ENCODE peak calls at places on chromosomes 6 and 20, in eight cellular contexts. D is GM12878, I is GM12864, U is heart left ventricle, Y is nephron progenitor cell, H is pancreas, V is GM12865, K is brain microvascular endothelial cell. E is an unnamed sample.

GRCh38 chr6:139240161-139241010 is 51.4 kb downstream of the TXLNB start:
- DNase-seq in K (peak), I (no peak), D (no peak), Y (no peak), H (peak), U (peak), V (no peak), E (no peak)

GRCh38 chr6:43277643-43278523 is 20.2 kb upstream of the SLC22A7 start:
- DNase-seq in U (no peak), H (no peak), Y (no peak), I (no peak), K (no peak), D (no peak), V (no peak), E (no peak)

GRCh38 chr20:41989935-41990635 is 371.9 kb upstream of the CHD6 start:
- DNase-seq in H (no peak), V (no peak), D (no peak), I (no peak), K (no peak), U (no peak), Y (no peak), E (no peak)

GRCh38 chr6:160221423-160221822 is 37.2 kb downstream of the SLC22A2 start:
- DNase-seq in D (peak), K (no peak), H (no peak), Y (no peak), U (no peak), V (peak), I (no peak), E (no peak)

GRCh38 chr6:111989743-111990142 is 64.2 kb upstream of the CCN6 start:
- DNase-seq in K (no peak), U (no peak), V (peak), H (no peak), I (no peak), D (no peak), Y (no peak), E (no peak)

GRCh38 chr6:124056884-124057283 is 253.2 kb downstream of the NKAIN2 start:
- DNase-seq in D (no peak), K (no peak), H (no peak), V (no peak), U (no peak), Y (no peak), I (no peak), E (no peak)

GRCh38 chr6:2162089-2162465 is 83.3 kb downstream of the GMDS start:
- DNase-seq in Y (no peak), V (no peak), K (no peak), H (no peak), D (no peak), I (no peak), U (no peak), E (no peak)

GRCh38 chr6:160030103-160030502 is 61.2 kb downstream of the IGF2R start:
- DNase-seq in V (no peak), K (peak), H (peak), Y (peak), D (no peak), I (no peak), U (peak), E (no peak)

GRCh38 chr6:62236784-62237183 is 49.2 kb downstream of the KHDRBS2 start:
- DNase-seq in K (no peak), Y (no peak), I (no peak), D (no peak), V (no peak), H (no peak), U (no peak), E (no peak)

GRCh38 chr6:39280247-39280731 is 33.9 kb downstream of the KCNK17 start:
- DNase-seq in V (no peak), U (no peak), D (no peak), H (no peak), K (peak), Y (no peak), I (no peak), E (no peak)

GRCh38 chr20:58144071-58144470 is 84.4 kb downstream of the ANKRD60 start:
- DNase-seq in U (no peak), H (no peak), D (no peak), Y (no peak), I (no peak), V (no peak), K (no peak), E (no peak)

GRCh38 chr6:21048047-21048446 is 513.8 kb downstream of the CDKAL1 start:
- DNase-seq in K (no peak), V (no peak), D (no peak), I (no peak), Y (no peak), U (no peak), H (no peak), E (no peak)

GRCh38 chr6:135087803-135088202 is 33.2 kb upstream of the HBS1L start:
- DNase-seq in U (no peak), Y (no peak), I (no peak), D (no peak), K (no peak), V (no peak), H (peak), E (peak)

GRCh38 chr6:145689529-145689928 is 45.8 kb downstream of the EPM2A start:
- DNase-seq in K (no peak), D (no peak), U (no peak), V (no peak), I (no peak), H (no peak), Y (no peak), E (no peak)

GRCh38 chr20:63321148-63321831 is 28.3 kb downstream of the COL20A1 start:
- DNase-seq in V (no peak), U (peak), I (no peak), Y (no peak), D (no peak), H (no peak), K (no peak), E (peak)

GRCh38 chr6:166739655-166740318 is 112.7 kb upstream of the RPS6KA2 start:
- DNase-seq in U (no peak), I (no peak), V (no peak), H (no peak), Y (no peak), D (no peak), K (no peak), E (no peak)

GRCh38 chr6:149854532-149854931 is 9.6 kb downstream of the LRP11 start:
- DNase-seq in K (no peak), Y (no peak), U (no peak), D (no peak), V (no peak), I (no peak), H (no peak), E (no peak)

GRCh38 chr6:139981810-139982550 is 607.5 kb upstream of the CITED2 start:
- DNase-seq in I (no peak), V (peak), H (no peak), U (peak), D (no peak), K (peak), Y (peak), E (no peak)

GRCh38 chr6:79601020-79601609 is 30.0 kb upstream of the SH3BGRL2 start:
- DNase-seq in V (no peak), U (no peak), D (no peak), I (no peak), K (peak), Y (no peak), H (no peak), E (no peak)

GRCh38 chr6:44667668-44668390 is 280.3 kb downstream of the CDC5L start:
- DNase-seq in D (no peak), U (no peak), Y (peak), I (no peak), K (no peak), V (peak), H (no peak), E (no peak)

GRCh38 chr6:25697537-25698340 is 45.7 kb downstream of the SCGN start:
- DNase-seq in K (no peak), Y (no peak), H (no peak), U (no peak), I (no peak), V (no peak), D (no peak), E (no peak)

GRCh38 chr6:25366785-25367657 is 87.8 kb downstream of the CARMIL1 start:
- DNase-seq in D (peak), U (no peak), I (no peak), H (no peak), V (peak), Y (no peak), K (no peak), E (no peak)

GRCh38 chr6:74607934-74608333 is 597.9 kb downstream of the COL12A1 start:
- DNase-seq in I (no peak), V (no peak), Y (no peak), D (no peak), H (no peak), K (no peak), U (no peak), E (no peak)

GRCh38 chr6:152380993-152381898 is 255.9 kb downstream of the SYNE1 start:
- DNase-seq in U (peak), K (peak), D (no peak), I (no peak), H (peak), Y (peak), V (no peak), E (no peak)

GRCh38 chr6:36839819-36840379 is 655 bp upstream of the CPNE5 start:
- DNase-seq in Y (peak), D (no peak), K (no peak), H (no peak), I (no peak), U (peak), V (peak), E (no peak)
- TF ChIP-seq CTCF in Y (no peak), D (peak), K (peak), H (no peak), I (no peak), U (peak), V (no peak), E (no peak)

GRCh38 chr6:30542915-30543314 is 13.4 kb downstream of the GNL1 start:
- DNase-seq in D (no peak), V (no peak), U (no peak), H (no peak), Y (no peak), K (peak), I (no peak), E (no peak)
- TF ChIP-seq CTCF in D (no peak), V (no peak), U (peak), H (no peak), Y (no peak), K (peak), I (no peak), E (peak)

GRCh38 chr6:107116328-107116892 is 1.1 kb upstream of the BEND3 start:
- DNase-seq in U (no peak), K (peak), V (peak), H (peak), D (no peak), Y (peak), I (no peak), E (no peak)
- TF ChIP-seq CTCF in U (no peak), K (peak), V (no peak), H (no peak), D (no peak), Y (no peak), I (peak), E (no peak)

GRCh38 chr6:156774872-156775405 is 2.2 kb upstream of the ARID1B start:
- DNase-seq in D (no peak), U (no peak), Y (no peak), I (no peak), K (no peak), H (no peak), V (no peak), E (no peak)
- TF ChIP-seq CTCF in D (no peak), U (no peak), Y (no peak), I (no peak), K (peak), H (no peak), V (no peak), E (no peak)

DNA sequence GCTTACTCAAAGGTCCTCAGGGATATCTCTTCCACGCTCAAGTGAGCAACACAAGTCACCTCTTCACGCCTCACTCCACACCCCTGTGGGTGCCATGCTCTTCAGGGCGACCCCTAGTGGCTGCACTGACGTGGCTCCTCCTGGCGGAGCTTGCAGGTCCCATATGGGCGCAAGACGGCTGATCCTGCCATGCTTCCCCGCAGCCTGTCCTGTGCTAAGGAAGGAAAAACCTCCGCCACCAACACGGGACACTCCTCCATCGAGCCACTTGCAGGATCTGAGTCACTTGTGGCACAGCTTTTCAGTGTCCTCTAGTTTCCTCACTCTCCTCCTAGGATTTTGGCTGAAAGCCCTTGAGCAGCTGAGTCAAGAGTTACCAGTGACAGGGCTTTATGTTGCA is 90.7 kb downstream of the KHDC1L start:
- DNase-seq in Y (peak), V (peak), I (peak), K (peak), D (no peak), H (no peak), U (no peak), E (no peak)
- TF ChIP-seq CTCF in Y (peak), V (peak), I (peak), K (peak), D (peak), H (no peak), U (peak), E (peak)

GRCh38 chr20:21767200-21767738 is 61.8 kb downstream of the PAX1 start:
- DNase-seq in I (no peak), U (no peak), Y (no peak), K (no peak), H (no peak), D (no peak), V (no peak), E (no peak)
- TF ChIP-seq CTCF in I (no peak), U (no peak), Y (no peak), K (no peak), H (no peak), D (no peak), V (no peak), E (no peak)

GRCh38 chr20:46708172-46708860 is 1.1 kb upstream of the SLC2A10 start:
- DNase-seq in K (no peak), V (no peak), U (no peak), H (peak), D (no peak), Y (no peak), I (no peak), E (no peak)
- TF ChIP-seq CTCF in K (peak), V (no peak), U (no peak), H (peak), D (peak), Y (peak), I (peak), E (no peak)

DNA sequence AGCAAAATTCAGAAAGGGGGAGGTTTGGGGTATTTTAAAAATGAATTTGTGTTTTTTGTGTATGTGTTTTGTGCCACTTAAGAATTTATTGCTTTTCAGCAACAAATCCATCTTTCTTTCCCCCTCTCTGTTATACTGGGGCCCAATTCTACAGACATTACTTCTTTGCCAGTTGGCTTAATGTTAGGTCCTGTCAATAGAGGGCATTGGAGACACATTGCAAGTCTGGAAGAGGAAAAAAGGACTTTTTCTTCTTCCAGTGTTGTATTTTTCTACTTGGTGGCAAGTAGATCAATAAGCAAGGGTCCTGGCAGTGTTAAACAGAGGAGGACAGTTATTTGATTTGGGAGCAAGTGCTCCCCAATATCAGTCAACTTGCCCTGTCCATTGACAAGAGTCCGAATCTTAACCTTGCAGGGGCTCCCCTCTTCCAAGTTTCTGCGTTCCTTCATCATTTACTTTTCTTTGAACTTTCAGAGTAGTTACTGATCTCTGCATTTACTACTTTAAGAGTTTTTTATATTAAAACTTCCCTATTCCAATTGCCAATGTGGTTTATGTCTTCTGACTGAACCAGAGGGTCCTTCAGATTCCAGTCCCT is 23.4 kb downstream of the SCML4 start:
- DNase-seq in V (peak), D (no peak), U (no peak), I (no peak), K (no peak), H (no peak), Y (no peak), E (no peak)
- TF ChIP-seq CTCF in V (peak), D (peak), U (peak), I (peak), K (peak), H (no peak), Y (no peak), E (no peak)

GRCh38 chr20:54092021-54092420 is 21.6 kb upstream of the BCAS1 start:
- DNase-seq in Y (no peak), D (no peak), U (no peak), I (no peak), K (no peak), H (no peak), V (no peak), E (no peak)

GRCh38 chr20:54093423-54094267 is 23.3 kb upstream of the BCAS1 start:
- DNase-seq in D (no peak), V (no peak), I (no peak), U (no peak), H (no peak), Y (no peak), K (no peak), E (no peak)

GRCh38 chr20:54091120-54091480 is 20.7 kb upstream of the BCAS1 start:
- DNase-seq in D (no peak), H (no peak), V (no peak), Y (no peak), I (no peak), K (no peak), U (no peak), E (no peak)

GRCh38 chr20:54088430-54088829 is 18.0 kb upstream of the BCAS1 start:
- DNase-seq in H (no peak), D (no peak), U (no peak), Y (no peak), V (no peak), I (no peak), K (no peak), E (no peak)

DNA sequence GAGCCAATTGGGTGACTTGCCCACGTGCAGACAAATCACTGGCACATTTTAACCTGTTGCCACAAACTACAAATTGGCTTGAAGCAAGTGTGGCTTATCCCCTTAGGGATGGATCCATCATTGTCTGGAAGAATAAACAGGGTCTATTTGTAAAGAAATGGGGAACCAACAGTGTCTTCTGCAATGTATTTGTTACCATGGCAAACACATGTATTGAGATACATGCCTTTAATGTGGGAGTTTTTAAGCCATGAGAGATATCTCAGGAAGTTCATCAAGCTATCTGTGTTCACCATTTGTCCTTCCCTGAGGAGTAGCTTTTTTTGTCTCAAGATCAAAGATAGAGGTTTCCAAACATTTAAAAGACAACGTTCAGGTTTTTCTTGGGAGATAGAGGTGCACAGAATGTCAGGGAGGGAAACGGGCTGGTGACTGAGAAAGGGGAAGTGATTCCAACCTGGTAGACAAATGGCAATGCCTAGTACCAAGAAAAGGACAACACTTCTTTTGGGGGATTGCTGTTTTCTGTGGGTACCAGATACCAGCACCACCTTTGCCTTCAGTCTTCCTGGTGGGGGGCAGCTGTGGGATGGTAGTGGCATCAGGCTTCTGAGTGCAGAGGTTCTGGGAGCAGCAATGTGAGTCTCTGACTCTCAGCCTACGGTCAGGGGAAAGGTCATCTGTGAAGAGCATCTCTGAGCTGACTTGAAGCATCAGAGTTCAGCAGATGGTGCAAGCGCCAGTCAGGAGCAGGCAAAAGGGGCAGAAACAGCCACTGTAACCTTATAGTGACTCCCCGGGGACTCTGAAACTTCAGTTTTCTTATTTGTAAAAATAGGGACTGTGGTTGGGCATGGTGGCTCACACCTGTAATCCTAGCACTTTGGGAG is 20.1 kb upstream of the BCAS1 start:
- DNase-seq in K (no peak), D (no peak), Y (no peak), V (peak), H (no peak), I (no peak), U (no peak), E (no peak)
- TF ChIP-seq CTCF in K (no peak), D (no peak), Y (no peak), V (no peak), H (no peak), I (no peak), U (no peak), E (no peak)